ENCODE peak calls at places on chromosomes 4 and X, in four cellular contexts. M, F, H and A are unnamed samples.

GRCh38 chr4:39526283-39526682 is 956 bp downstream of the UGDH start:
- DNase-seq in M (no peak), F (no peak), H (no peak), A (no peak)

GRCh38 chr4:55184600-55185523 is 59.5 kb upstream of the KDR start:
- DNase-seq in M (no peak), F (peak; percentile 26), H (no peak), A (peak; percentile 56)

GRCh38 chr4:907103-907400 is 25.1 kb downstream of the GAK start:
- DNase-seq in M (no peak), F (no peak), H (no peak), A (no peak)

GRCh38 chr4:8115203-8115520 is 43.5 kb downstream of the ABLIM2 start:
- DNase-seq in M (no peak), F (no peak), H (no peak), A (no peak)

GRCh38 chrX:8988456-8988855 is 45.5 kb downstream of the FAM9B start:
- DNase-seq in M (no peak), F (peak; percentile 13), H (peak; percentile 60), A (peak; percentile 34)

GRCh38 chr4:1767058-1767769 is 25.9 kb upstream of the FGFR3 start:
- DNase-seq in M (no peak), F (no peak), H (no peak), A (no peak)

GRCh38 chrX:10159069-10159468 is 2.3 kb downstream of the CLCN4 start:
- DNase-seq in M (no peak), F (no peak), H (no peak), A (no peak)

GRCh38 chrX:106932492-106932923 is 12.3 kb downstream of the CLDN2 start:
- DNase-seq in M (no peak), F (no peak), H (no peak), A (no peak)

GRCh38 chr4:129261584-129261983 is 165.6 kb downstream of the C4orf33 start:
- DNase-seq in M (no peak), F (no peak), H (no peak), A (no peak)

GRCh38 chrX:15496809-15497208 is 3.7 kb upstream of the PIR start:
- DNase-seq in M (no peak), F (no peak), H (no peak), A (no peak)

GRCh38 chrX:40773809-40774208 is 38.5 kb upstream of the MED14 start:
- DNase-seq in M (no peak), F (no peak), H (no peak), A (no peak)

GRCh38 chrX:21975242-21975641 is 34.7 kb downstream of the SMS start:
- DNase-seq in M (no peak), F (no peak), H (no peak), A (no peak)

GRCh38 chrX:21972046-21972445 is 31.5 kb downstream of the SMS start:
- DNase-seq in M (no peak), F (no peak), H (no peak), A (no peak)

GRCh38 chrX:21974011-21974385 is 33.5 kb downstream of the SMS start:
- DNase-seq in M (no peak), F (no peak), H (no peak), A (peak; percentile 79)

GRCh38 chrX:21972721-21973120 is 32.2 kb downstream of the SMS start:
- DNase-seq in M (peak; percentile 3), F (peak; percentile 44), H (no peak), A (no peak)

DNA sequence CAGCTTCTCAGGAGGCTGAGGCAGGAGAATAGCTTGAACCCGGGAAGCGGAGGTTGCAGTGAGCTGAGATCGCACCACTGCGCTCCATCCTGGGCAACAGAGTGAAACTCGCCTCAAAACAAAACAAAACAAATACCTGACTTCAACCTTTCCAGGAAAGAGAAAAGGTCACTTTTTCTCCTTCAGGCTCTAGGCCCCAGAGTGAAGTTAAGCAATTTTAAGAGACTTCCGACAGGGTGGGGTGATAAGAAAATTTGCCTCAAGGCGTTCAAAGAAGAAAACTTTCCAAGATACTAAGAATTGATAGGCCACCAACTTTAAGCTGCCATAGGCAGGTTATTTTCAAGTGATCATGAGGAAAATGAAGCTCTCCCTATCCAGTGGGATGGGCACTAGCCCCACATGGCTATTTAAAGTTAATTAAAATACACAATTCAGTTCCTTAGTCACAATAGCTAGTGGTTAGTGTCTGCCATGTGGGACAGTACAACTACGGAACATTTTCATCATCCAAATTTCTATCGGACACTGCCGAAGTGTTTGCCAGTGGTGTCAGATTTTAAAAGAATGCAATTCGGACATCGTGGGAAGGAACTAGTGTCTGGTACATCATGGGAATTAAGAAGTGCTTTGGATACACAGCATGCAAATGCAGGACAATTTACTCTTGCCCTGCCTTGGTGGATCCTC is 33.0 kb downstream of the SMS start:
- DNase-seq in M (no peak), F (no peak), H (no peak), A (no peak)
- H3K27ac ChIP-seq in M (no peak overlapping the region), F (peak overlapping the region; percentile 31), H (peak overlapping the region; percentile 58), A (peak overlapping the region; percentile 73)

GRCh38 chr4:176830971-176831370 is 38.2 kb upstream of the VEGFC start:
- DNase-seq in M (no peak), F (no peak), H (no peak), A (no peak)

GRCh38 chr4:176838611-176839411 is 46.1 kb upstream of the VEGFC start:
- DNase-seq in M (no peak), F (peak; percentile 15), H (no peak), A (no peak)

GRCh38 chr4:176833416-176833815 is 40.7 kb upstream of the VEGFC start:
- DNase-seq in M (no peak), F (no peak), H (no peak), A (no peak)

GRCh38 chr4:176837176-176837915 is 44.6 kb upstream of the VEGFC start:
- DNase-seq in M (no peak), F (no peak), H (no peak), A (no peak)

DNA sequence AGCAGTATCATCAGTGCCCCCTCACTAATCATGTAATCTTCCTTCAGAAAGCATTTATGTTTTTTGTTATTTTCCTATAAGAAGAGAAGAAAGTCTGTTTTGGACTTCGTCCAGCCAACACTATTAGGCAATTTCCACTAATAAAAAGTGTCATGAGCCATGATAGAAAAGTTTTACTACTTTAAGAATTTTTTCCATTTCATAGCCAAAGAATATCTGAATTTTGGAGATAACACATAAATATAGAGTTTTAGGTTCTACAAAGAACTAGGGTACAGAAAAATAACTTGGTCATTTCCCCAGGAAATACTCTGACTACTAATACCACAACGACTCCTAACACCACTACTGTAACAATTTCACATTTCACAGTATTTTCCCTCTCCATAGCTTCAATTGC is 41.8 kb upstream of the VEGFC start:
- DNase-seq in M (no peak), F (no peak), H (no peak), A (no peak)
- H3K27ac ChIP-seq in M (no peak overlapping the region), F (no peak overlapping the region), H (no peak overlapping the region), A (no peak overlapping the region)

GRCh38 chr4:82354788-82355187 is 19.0 kb downstream of the HNRNPD start:
- DNase-seq in M (no peak), F (no peak), H (no peak), A (no peak)
- H3K27ac ChIP-seq in M (no peak overlapping the region), F (no peak overlapping the region), H (no peak overlapping the region), A (no peak overlapping the region)

GRCh38 chrX:24357101-24357500 is 3.3 kb upstream of the SUPT20HL1 start:
- DNase-seq in M (no peak), F (no peak), H (no peak), A (no peak)
- H3K27ac ChIP-seq in M (no peak overlapping the region), F (no peak overlapping the region), H (no peak overlapping the region), A (no peak overlapping the region)

GRCh38 chr4:77903186-77903585 is 40.6 kb downstream of the MRPL1 start:
- DNase-seq in M (no peak), F (no peak), H (no peak), A (no peak)

GRCh38 chr4:77911091-77911490 is 48.5 kb downstream of the MRPL1 start:
- DNase-seq in M (no peak), F (no peak), H (no peak), A (no peak)

GRCh38 chr4:77905651-77906263 is 43.1 kb downstream of the MRPL1 start:
- DNase-seq in M (no peak), F (no peak), H (no peak), A (no peak)
- H3K27ac ChIP-seq in M (no peak overlapping the region), F (no peak overlapping the region), H (no peak overlapping the region), A (no peak overlapping the region)

DNA sequence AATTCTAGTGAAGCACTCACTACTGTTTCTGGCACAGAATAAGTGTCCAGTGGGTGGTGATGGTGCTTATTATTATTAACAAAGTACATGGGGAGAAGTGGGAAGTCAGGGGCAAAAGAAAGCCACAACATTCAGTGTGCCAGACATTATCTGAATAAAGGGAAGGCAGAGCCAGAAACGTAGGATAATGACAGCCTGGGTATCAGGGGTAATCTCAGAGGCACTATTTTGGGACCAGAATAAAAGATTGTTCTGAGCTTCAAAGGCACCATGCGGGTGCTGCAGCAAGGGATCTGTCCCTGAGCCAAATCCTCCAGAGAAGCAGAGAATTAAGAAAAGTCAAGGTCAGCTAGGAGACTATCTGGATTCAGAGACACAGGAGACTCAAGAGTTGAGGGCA is 328.8 kb upstream of the GATB start:
- DNase-seq in M (no peak), F (no peak), H (no peak), A (no peak)
- H3K27ac ChIP-seq in M (no peak overlapping the region), F (no peak overlapping the region), H (no peak overlapping the region), A (no peak overlapping the region)